ENCODE peak calls at places on chromosome 11, in seven cellular contexts. E is Panc1; Q is left ventricle myocardium inferior; G is naive thymus-derived CD4-positive, alpha-beta T cell; Z is neuronal stem cell; C is CD8-positive, alpha-beta T cell; J is CD4-positive, alpha-beta memory T cell. X is an unnamed sample.

GRCh38 chr11:64081663-64082442 is 46.1 kb downstream of the FLRT1 start:
- DNase-seq in E (no peak), Q (no peak), G (no peak), Z (no peak), C (no peak), J (no peak), X (no peak)

GRCh38 chr11:47775240-47775869 is 8.2 kb upstream of the FNBP4 start:
- DNase-seq in E (no peak), Q (no peak), G (no peak), Z (no peak), C (no peak), J (no peak), X (no peak)

GRCh38 chr11:122205036-122205435 is 89.0 kb upstream of the BLID start:
- DNase-seq in E (no peak), Q (no peak), G (no peak), Z (no peak), C (no peak), J (no peak), X (no peak)

GRCh38 chr11:68840661-68841653 is 759 bp downstream of the CPT1A start:
- DNase-seq in E (no peak), Q (peak; percentile 59), G (no peak), Z (no peak), C (no peak), J (peak; percentile 52), X (no peak)

GRCh38 chr11:88231894-88232482 is 56.7 kb upstream of the RAB38 start:
- DNase-seq in E (peak; percentile 22), Q (no peak), G (no peak), Z (peak; percentile 8), C (no peak), J (no peak), X (no peak)

GRCh38 chr11:112655386-112655785 is 305.8 kb upstream of the NCAM1 start:
- DNase-seq in E (no peak), Q (peak; percentile 87), G (no peak), Z (no peak), C (no peak), J (no peak), X (no peak)

GRCh38 chr11:27166130-27166529 is 125.5 kb downstream of the BBOX1 start:
- DNase-seq in E (no peak), Q (no peak), G (no peak), Z (no peak), C (no peak), J (no peak), X (no peak)

GRCh38 chr11:69644962-69645675 is 4.2 kb downstream of the CCND1 start:
- DNase-seq in E (no peak), Q (no peak), G (no peak), Z (no peak), C (no peak), J (peak; percentile 27), X (no peak)

GRCh38 chr11:91921974-91922373 is 302.6 kb upstream of the FAT3 start:
- DNase-seq in E (no peak), Q (no peak), G (no peak), Z (no peak), C (no peak), J (no peak), X (no peak)

GRCh38 chr11:118996926-118997626 is 862 bp upstream of the CENATAC start:
- DNase-seq in E (no peak), Q (no peak), G (peak; percentile 31), Z (no peak), C (no peak), J (peak; percentile 74), X (peak; percentile 18)

DNA sequence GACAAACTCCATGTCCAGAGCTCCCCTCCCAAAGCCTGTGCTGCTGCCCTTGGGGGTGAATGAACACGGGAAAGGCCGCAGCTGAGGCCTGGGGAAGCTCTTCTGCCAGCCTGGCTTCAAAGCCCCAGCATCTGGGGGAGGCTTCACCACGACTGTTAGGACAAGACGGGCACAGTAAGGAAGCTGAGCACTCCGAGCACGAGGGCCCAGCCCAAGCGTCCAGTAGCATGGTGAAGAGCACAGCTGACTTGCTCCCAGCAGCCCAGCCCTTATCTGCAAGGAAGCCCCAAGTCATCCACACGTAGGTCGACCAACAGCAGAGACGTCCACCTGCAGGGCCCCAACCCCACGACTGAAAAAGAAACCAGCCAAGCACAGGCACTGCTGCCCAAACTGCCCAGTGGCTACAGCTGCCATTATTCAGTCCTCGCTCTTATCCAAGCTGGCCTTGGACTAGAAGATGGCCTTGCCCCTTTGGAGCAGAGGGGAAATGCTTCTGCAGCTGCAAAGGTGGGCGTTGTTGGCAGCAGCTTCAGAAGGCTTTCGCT is 62.5 kb downstream of the SHANK2 start:
- DNase-seq in E (no peak), Q (no peak), G (no peak), Z (no peak), C (no peak), J (no peak), X (no peak)
- H3K9me3 ChIP-seq in E (no peaks in the 10 kb centered on the region), Q (no peaks in the 10 kb centered on the region), G (no peaks in the 10 kb centered on the region), Z (no peaks in the 10 kb centered on the region), C (no peaks in the 10 kb centered on the region), J (no peaks in the 10 kb centered on the region), X (no peaks in the 10 kb centered on the region)

DNA sequence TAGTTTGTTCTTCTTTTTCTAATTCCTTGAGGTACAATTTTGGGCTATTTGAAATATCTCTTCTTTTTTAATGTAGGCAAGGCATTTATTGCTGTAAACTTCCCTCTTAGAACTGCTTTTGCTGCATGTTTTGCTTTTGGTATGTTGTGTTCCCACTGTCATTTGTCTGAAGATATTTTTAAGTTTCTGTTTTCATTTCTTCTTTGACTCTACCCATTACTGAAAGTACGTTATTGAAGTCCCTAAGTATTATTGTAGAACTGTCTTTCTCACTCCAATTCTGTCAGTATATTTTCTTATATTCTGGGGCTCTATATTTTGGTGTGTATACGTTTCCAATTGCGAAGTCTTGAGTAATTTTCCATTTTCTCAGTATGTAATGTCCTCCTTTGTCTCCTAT is 77.9 kb downstream of the KCNQ1OT1 start:
- DNase-seq in E (no peak), Q (no peak), G (no peak), Z (no peak), C (no peak), J (no peak), X (no peak)
- H3K9me3 ChIP-seq in E (no peaks in the 10 kb centered on the region), Q (peaks cover 15% of the 10 kb centered on the region), G (no peaks in the 10 kb centered on the region), Z (peaks cover 2% of the 10 kb centered on the region), C (no peaks in the 10 kb centered on the region), J (no peaks in the 10 kb centered on the region), X (no peaks in the 10 kb centered on the region)

GRCh38 chr11:127627629-127628462 is 627.3 kb upstream of the KIRREL3 start:
- DNase-seq in E (no peak), Q (no peak), G (no peak), Z (no peak), C (no peak), J (no peak), X (no peak)
- H3K9me3 ChIP-seq in E (no peaks in the 10 kb centered on the region), Q (no peaks in the 10 kb centered on the region), G (no peaks in the 10 kb centered on the region), Z (no peaks in the 10 kb centered on the region), C (no peaks in the 10 kb centered on the region), J (no peaks in the 10 kb centered on the region), X (no peaks in the 10 kb centered on the region)

GRCh38 chr11:58727415-58727797 is 4.3 kb downstream of the GLYAT start:
- DNase-seq in E (no peak), Q (no peak), G (no peak), Z (no peak), C (no peak), J (no peak), X (no peak)
- H3K9me3 ChIP-seq in E (no peaks in the 10 kb centered on the region), Q (no peaks in the 10 kb centered on the region), G (no peaks in the 10 kb centered on the region), Z (no peaks in the 10 kb centered on the region), C (no peaks in the 10 kb centered on the region), J (no peaks in the 10 kb centered on the region), X (no peaks in the 10 kb centered on the region)

GRCh38 chr11:1468473-1469066 is 18.0 kb downstream of the MOB2 start:
- DNase-seq in E (no peak), Q (no peak), G (no peak), Z (no peak), C (no peak), J (no peak), X (no peak)
- H3K9me3 ChIP-seq in E (no peaks in the 10 kb centered on the region), Q (no peaks in the 10 kb centered on the region), G (no peaks in the 10 kb centered on the region), Z (peaks cover 4% of the 10 kb centered on the region), C (no peaks in the 10 kb centered on the region), J (no peaks in the 10 kb centered on the region), X (no peaks in the 10 kb centered on the region)

X was measured in T-helper 17 cell.